ENCODE peak calls at places on chromosome 4, in seven cellular contexts. J is fibroblast of villous mesenchyme, L is astrocyte, Q is suprapubic skin, U is glutamatergic neuron, W is right lobe of liver, I is uterus. E is an unnamed sample.

GRCh38 chr4:138576684-138577083 is 334.5 kb upstream of the SLC7A11 start:
- DNase-seq in W (no peak), L (peak), Q (no peak), J (peak), U (no peak), I (no peak), E (no peak)

GRCh38 chr4:168218663-168219062 is 99.9 kb downstream of the DDX60 start:
- DNase-seq in I (no peak), J (peak), Q (no peak), U (no peak), W (no peak), L (peak), E (no peak)

GRCh38 chr4:36242629-36243354 is 1.5 kb downstream of the ARAP2 start:
- DNase-seq in W (no peak), J (peak), Q (no peak), L (peak), I (no peak), U (no peak), E (no peak)

GRCh38 chr4:176883681-176884418 is 91.1 kb upstream of the VEGFC start:
- DNase-seq in U (no peak), J (peak), Q (no peak), L (peak), W (no peak), I (no peak), E (no peak)

GRCh38 chr4:145481164-145481941 is at the start of gene SMAD1:
- DNase-seq in Q (peak), I (peak), W (peak), U (peak), L (peak), J (peak), E (peak)

GRCh38 chr4:51895158-51895557 is 52.2 kb downstream of the DCUN1D4 start:
- DNase-seq in U (no peak), Q (no peak), W (no peak), I (no peak), L (no peak), J (no peak), E (no peak)

GRCh38 chr4:25379591-25379990 is 2.5 kb downstream of the ANAPC4 start:
- DNase-seq in Q (no peak), J (no peak), U (no peak), I (no peak), W (no peak), L (no peak), E (no peak)

GRCh38 chr4:163142246-163142645 is 24.4 kb downstream of the NAF1 start:
- DNase-seq in I (no peak), Q (no peak), W (no peak), J (no peak), L (no peak), U (no peak), E (no peak)

GRCh38 chr4:94678896-94679295 is 78.9 kb upstream of the BMPR1B start:
- DNase-seq in Q (no peak), U (no peak), L (peak), W (no peak), I (no peak), J (no peak), E (no peak)

GRCh38 chr4:42570221-42570620 is 86.7 kb downstream of the ATP8A1 start:
- DNase-seq in U (no peak), W (no peak), J (no peak), I (no peak), Q (no peak), L (no peak), E (no peak)

GRCh38 chr4:112563431-112564200 is 47.6 kb upstream of the NEUROG2 start:
- DNase-seq in L (no peak), U (no peak), Q (no peak), J (no peak), W (no peak), I (no peak), E (no peak)

GRCh38 chr4:37483610-37484009 is 202.6 kb downstream of the RELL1 start:
- DNase-seq in I (no peak), U (no peak), Q (no peak), L (no peak), J (no peak), W (no peak), E (no peak)

GRCh38 chr4:153346563-153346962 is 2.1 kb downstream of the MND1 start:
- DNase-seq in I (no peak), J (no peak), L (no peak), U (no peak), W (no peak), Q (no peak), E (no peak)

GRCh38 chr4:153143527-153144348 is 60.5 kb upstream of the TRIM2 start:
- DNase-seq in U (peak), L (peak), W (no peak), I (no peak), Q (no peak), J (peak), E (no peak)

GRCh38 chr4:10054571-10055041 is 33.3 kb upstream of the SLC2A9 start:
- DNase-seq in I (no peak), L (no peak), U (no peak), Q (no peak), J (no peak), W (no peak), E (no peak)

GRCh38 chr4:132332932-132333722 is 816.0 kb upstream of the PCDH10 start:
- DNase-seq in I (no peak), Q (no peak), U (no peak), J (peak), L (peak), W (no peak), E (no peak)

GRCh38 chr4:38723726-38724506 is 58.9 kb downstream of the TLR10 start:
- DNase-seq in L (peak), I (no peak), U (no peak), Q (no peak), J (peak), W (no peak), E (no peak)

GRCh38 chr4:173489514-173489913 is 40.5 kb downstream of the HAND2 start:
- DNase-seq in L (peak), I (no peak), Q (no peak), J (peak), W (no peak), U (no peak), E (no peak)

GRCh38 chr4:138175337-138175794 is 66.8 kb downstream of the SLC7A11 start:
- DNase-seq in I (no peak), Q (no peak), J (peak), W (peak), U (no peak), L (peak), E (no peak)

GRCh38 chr4:32574803-32575202 is 1854.6 kb downstream of the PCDH7 start:
- DNase-seq in W (no peak), U (no peak), L (no peak), J (no peak), Q (no peak), I (no peak), E (no peak)

GRCh38 chr4:158722291-158722916 is 792 bp downstream of the PPID start:
- DNase-seq in W (no peak), L (peak), J (peak), Q (no peak), U (no peak), I (no peak), E (no peak)

GRCh38 chr4:26028133-26028792 is 114.2 kb downstream of the SMIM20 start:
- DNase-seq in I (no peak), L (no peak), W (no peak), U (no peak), Q (no peak), J (no peak), E (no peak)

GRCh38 chr4:169334335-169334734 is 63.6 kb upstream of the SH3RF1 start:
- DNase-seq in U (no peak), I (no peak), W (no peak), Q (no peak), J (no peak), L (no peak), E (no peak)

GRCh38 chr4:1347410-1347864 is 429 bp downstream of the UVSSA start:
- DNase-seq in U (peak), J (peak), W (peak), L (peak), I (peak), Q (peak), E (peak)

GRCh38 chr4:113576947-113577678 is 184.4 kb downstream of the CAMK2D start:
- DNase-seq in U (no peak), I (no peak), Q (no peak), L (peak), J (peak), W (no peak), E (no peak)

GRCh38 chr4:1021386-1022050 is 10.1 kb downstream of the FGFRL1 start:
- DNase-seq in I (no peak), L (no peak), Q (no peak), J (no peak), W (no peak), U (no peak), E (no peak)

GRCh38 chr4:140851032-140851636 is 94.9 kb upstream of the TBC1D9 start:
- DNase-seq in I (peak), Q (no peak), U (no peak), J (peak), W (no peak), L (peak), E (peak)

GRCh38 chr4:140269369-140269768 is 104.1 kb upstream of the SCOC start:
- DNase-seq in I (no peak), J (no peak), W (no peak), Q (no peak), U (no peak), L (no peak), E (no peak)

GRCh38 chr4:4664234-4664633 is 122.4 kb upstream of the STX18 start:
- DNase-seq in J (no peak), Q (no peak), U (no peak), W (no peak), L (no peak), I (no peak), E (no peak)

GRCh38 chr4:126209117-126209516 is 894.4 kb downstream of the FAT4 start:
- DNase-seq in Q (no peak), J (no peak), U (no peak), L (no peak), I (no peak), W (no peak), E (no peak)

GRCh38 chr4:3710451-3711182 is 55.6 kb upstream of the ADRA2C start:
- DNase-seq in J (no peak), Q (peak), U (peak), I (peak), L (peak), W (peak), E (no peak)

GRCh38 chr4:184248216-184248615 is 30.5 kb upstream of the ENPP6 start:
- DNase-seq in U (no peak), W (no peak), I (no peak), Q (no peak), L (no peak), J (peak), E (no peak)

GRCh38 chr4:127905029-127905428 is 24.3 kb downstream of the PLK4 start:
- DNase-seq in I (no peak), W (no peak), L (no peak), U (no peak), Q (no peak), J (no peak), E (no peak)

GRCh38 chr4:109434007-109434792 is 585 bp downstream of the SEC24B start:
- DNase-seq in W (peak), L (peak), Q (peak), J (peak), U (peak), I (peak), E (no peak)

GRCh38 chr4:107826427-107826980 is 1.8 kb downstream of the SGMS2 start:
- DNase-seq in J (peak), I (no peak), W (no peak), U (no peak), L (no peak), Q (no peak), E (no peak)

GRCh38 chr4:160319221-160319867 is 1216.5 kb downstream of the RAPGEF2 start:
- DNase-seq in U (no peak), Q (no peak), J (no peak), W (no peak), L (peak), I (no peak), E (no peak)

GRCh38 chr4:86942185-86942666 is 7.4 kb downstream of the AFF1 start:
- DNase-seq in J (peak), I (no peak), Q (no peak), U (no peak), L (peak), W (no peak), E (no peak)

GRCh38 chr4:159540038-159540437 is 437.2 kb downstream of the RAPGEF2 start:
- DNase-seq in W (no peak), I (no peak), Q (no peak), J (no peak), U (no peak), L (no peak), E (no peak)

GRCh38 chr4:121951570-121952110 is at the start of gene TRPC3:
- DNase-seq in U (peak), I (peak), J (no peak), W (no peak), L (peak), Q (no peak), E (peak)

GRCh38 chr4:149825336-149825735 is 9.7 kb upstream of the IQCM start:
- DNase-seq in W (no peak), I (no peak), L (no peak), Q (no peak), U (no peak), J (no peak), E (no peak)

DNA sequence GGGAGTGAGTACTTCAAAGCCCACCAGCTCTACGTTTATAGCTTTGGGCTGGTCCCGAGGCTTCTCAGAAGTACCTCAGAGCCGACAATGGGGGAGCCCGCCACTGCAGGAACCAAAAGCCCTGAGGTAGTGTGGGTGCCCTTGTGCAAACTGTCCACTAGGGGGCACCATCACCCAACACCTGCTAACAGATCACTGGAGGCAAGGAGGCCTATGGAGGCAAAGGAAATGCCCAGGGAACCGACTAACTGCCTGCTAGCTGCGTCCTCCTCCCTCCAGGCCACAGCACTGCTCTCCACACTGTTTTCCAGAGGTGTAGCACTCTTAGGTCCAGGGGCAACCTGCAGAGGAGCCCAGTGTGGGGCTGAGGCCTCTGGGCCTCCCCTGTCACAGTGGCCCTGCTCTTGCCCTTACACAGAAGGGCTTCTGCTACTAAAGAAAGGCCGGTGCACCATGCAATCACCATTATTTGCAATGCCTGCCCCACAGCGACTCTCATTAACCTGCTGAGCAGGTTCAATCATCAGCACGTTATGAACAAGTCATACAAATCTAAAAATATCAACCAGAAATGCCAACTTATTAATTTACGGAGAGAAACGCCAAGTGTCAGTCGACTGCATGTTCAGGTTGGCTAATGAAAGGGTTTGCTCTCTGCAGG is 159.1 kb downstream of the NSUN7 start:
- DNase-seq in L (peak), U (peak), Q (peak), I (peak), W (peak), J (peak), E (peak)
- TF ChIP-seq CTCF in L (peak), U (peak), Q (peak), I (peak), W (peak), J (peak), E (peak)

DNA sequence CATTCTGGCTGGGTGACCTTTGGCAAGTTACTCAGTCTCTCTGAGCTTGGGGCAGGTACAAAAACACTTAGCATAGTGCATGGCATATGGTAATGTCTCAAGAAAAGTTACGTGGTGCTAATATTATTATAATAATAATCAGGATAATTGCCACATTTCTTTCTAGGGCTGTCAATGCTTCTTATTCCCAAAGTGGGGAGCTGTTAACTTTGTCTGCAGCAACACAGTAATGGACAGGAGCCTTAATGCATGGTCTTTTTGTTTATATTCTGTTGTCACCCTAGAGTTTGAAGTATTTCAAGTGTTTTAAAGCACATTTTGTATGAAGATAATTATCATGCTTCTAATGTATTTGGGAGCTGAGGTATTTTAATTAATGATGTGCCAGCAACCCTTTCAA is 121.8 kb downstream of the FHIP1A start:
- DNase-seq in U (no peak), Q (no peak), J (peak), W (no peak), I (no peak), L (no peak), E (no peak)
- TF ChIP-seq CTCF in U (no peak), Q (no peak), J (peak), W (no peak), I (no peak), L (peak), E (no peak)

GRCh38 chr4:77305766-77306165 is 148.8 kb downstream of the CCNG2 start:
- DNase-seq in L (no peak), J (no peak), Q (no peak), I (no peak), W (no peak), U (no peak), E (no peak)
- TF ChIP-seq CTCF in L (no peak), J (no peak), Q (no peak), I (no peak), W (no peak), U (no peak), E (no peak)

DNA sequence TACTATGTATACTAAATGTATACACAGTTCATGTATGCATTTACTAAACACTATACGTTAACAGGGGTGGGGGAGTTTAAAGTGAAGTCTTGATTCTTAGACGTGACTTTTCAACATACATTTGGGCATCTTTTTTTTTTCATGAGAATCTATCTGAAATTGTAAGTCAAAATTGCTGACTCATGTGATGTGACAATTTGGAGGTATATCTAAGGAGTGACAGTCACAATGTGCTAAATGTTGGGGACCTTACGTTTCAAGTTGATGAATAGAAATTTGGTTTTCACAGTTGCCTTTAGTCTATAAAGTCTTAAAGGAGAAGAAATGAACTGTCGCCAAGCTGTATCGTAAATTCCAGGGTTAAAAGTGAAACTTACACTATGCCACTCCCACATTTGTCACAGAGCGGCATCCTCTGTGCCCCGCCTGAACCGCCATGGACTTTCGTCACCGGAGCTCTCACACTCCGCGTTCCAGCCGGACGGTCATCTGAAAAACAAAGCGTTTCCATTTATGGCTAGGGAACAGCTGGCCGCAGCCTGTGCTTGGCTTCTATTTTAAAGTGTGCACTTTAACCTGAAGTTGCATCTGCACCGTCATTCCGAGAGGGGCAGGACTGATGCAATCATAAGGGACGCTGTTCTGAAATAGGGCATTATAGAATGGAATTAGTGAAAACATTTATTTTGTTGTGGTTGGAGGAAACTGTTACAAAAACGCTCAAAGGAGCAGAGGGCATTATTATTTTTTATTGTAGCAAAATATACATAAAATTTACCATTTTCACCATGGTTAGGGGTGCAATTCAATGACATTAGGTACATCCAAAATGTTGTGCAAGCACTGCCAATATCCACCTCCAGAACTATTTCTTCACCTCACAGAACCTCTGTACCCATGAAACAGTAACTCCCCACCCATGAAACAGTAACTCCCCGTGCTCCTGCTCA is 30.9 kb downstream of the PDLIM3 start:
- DNase-seq in U (peak), I (peak), L (no peak), Q (no peak), W (peak), J (peak), E (no peak)
- TF ChIP-seq CTCF in U (no peak), I (no peak), L (no peak), Q (no peak), W (peak), J (no peak), E (no peak)

GRCh38 chr4:114694770-114695169 is 96.2 kb downstream of the UGT8 start:
- DNase-seq in U (no peak), L (peak), J (peak), W (no peak), I (no peak), Q (no peak), E (no peak)

GRCh38 chr4:114692958-114693357 is 94.4 kb downstream of the UGT8 start:
- DNase-seq in W (no peak), I (no peak), L (no peak), U (no peak), Q (no peak), J (no peak), E (no peak)

DNA sequence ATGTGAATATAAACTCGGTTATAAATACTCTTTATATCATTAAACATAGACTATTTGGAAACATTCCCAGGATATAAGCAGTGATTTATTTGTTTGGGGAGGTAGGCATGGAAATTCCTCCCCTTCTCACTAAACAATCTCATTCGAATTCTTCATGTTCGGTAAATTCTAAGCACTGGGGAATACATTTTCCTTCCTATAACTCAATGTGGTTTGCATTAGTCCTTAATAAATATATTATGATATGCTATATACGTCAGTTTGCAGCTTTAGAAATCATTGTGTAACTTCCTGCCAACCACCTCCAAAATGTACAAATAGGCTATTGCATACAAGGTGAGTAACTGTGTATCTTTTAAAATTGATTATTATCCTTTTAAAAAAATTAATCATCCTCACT is 99.6 kb downstream of the UGT8 start:
- DNase-seq in L (no peak), I (no peak), Q (no peak), W (no peak), J (no peak), U (no peak), E (no peak)
- TF ChIP-seq CTCF in L (no peak), I (no peak), Q (no peak), W (no peak), J (no peak), U (no peak), E (no peak)

GRCh38 chr4:123244233-123244632 is 152.4 kb upstream of the SPRY1 start:
- DNase-seq in L (no peak), I (no peak), W (peak), Q (peak), U (no peak), J (peak), E (no peak)
- TF ChIP-seq CTCF in L (no peak), I (no peak), W (peak), Q (no peak), U (no peak), J (no peak), E (no peak)

E was measured in mesothelial cell of epicardium.